ENCODE peak calls at places on chromosomes 4 and X, in four cellular contexts. One of them, this sample, is unnamed.

GRCh38 chr4:53653484-53654053 is 62.3 kb upstream of the LNX1 start:
- DNase-seq in SJSA1: no peak
- DNase-seq in MCF 10A: peak; percentile 47
- DNase-seq in neuronal stem cell: no peak
- DNase-seq in this sample: no peak

GRCh38 chr4:136863756-136864155 is 668.5 kb downstream of the PCDH18 start:
- DNase-seq in SJSA1: no peak
- DNase-seq in MCF 10A: peak; percentile 4
- DNase-seq in neuronal stem cell: peak; percentile 3
- DNase-seq in this sample: no peak

GRCh38 chrX:149825424-149825823 is 43.7 kb downstream of the MAGEA9 start:
- DNase-seq in SJSA1: peak; percentile 48
- DNase-seq in MCF 10A: peak; percentile 40
- DNase-seq in neuronal stem cell: no peak
- DNase-seq in this sample: peak; percentile 20

GRCh38 chr4:7894098-7894676 is 45.5 kb downstream of the AFAP1 start:
- DNase-seq in SJSA1: no peak
- DNase-seq in MCF 10A: no peak
- DNase-seq in neuronal stem cell: no peak
- DNase-seq in this sample: no peak

GRCh38 chrX:154505726-154506125 is 10.3 kb downstream of the FAM3A start:
- DNase-seq in SJSA1: no peak
- DNase-seq in MCF 10A: peak; percentile 57
- DNase-seq in neuronal stem cell: no peak
- DNase-seq in this sample: no peak

GRCh38 chrX:128653524-128653923 is 601.3 kb upstream of the ACTRT1 start:
- DNase-seq in SJSA1: no peak
- DNase-seq in MCF 10A: no peak
- DNase-seq in neuronal stem cell: peak; percentile 51
- DNase-seq in this sample: no peak

GRCh38 chr4:176001171-176002006 is 64.3 kb upstream of the WDR17 start:
- DNase-seq in SJSA1: no peak
- DNase-seq in MCF 10A: peak; percentile 30
- DNase-seq in neuronal stem cell: peak; percentile 64
- DNase-seq in this sample: no peak

GRCh38 chrX:149312936-149313432 is 192.1 kb downstream of the IDS start:
- DNase-seq in SJSA1: no peak
- DNase-seq in MCF 10A: peak; percentile 9
- DNase-seq in neuronal stem cell: no peak
- DNase-seq in this sample: no peak

GRCh38 chr4:8770518-8771257 is 101.0 kb downstream of the HMX1 start:
- DNase-seq in SJSA1: no peak
- DNase-seq in MCF 10A: no peak
- DNase-seq in neuronal stem cell: no peak
- DNase-seq in this sample: no peak

GRCh38 chr4:3283916-3284315 is 8.9 kb upstream of the RGS12 start:
- DNase-seq in SJSA1: no peak
- DNase-seq in MCF 10A: peak; percentile 92
- DNase-seq in neuronal stem cell: no peak
- DNase-seq in this sample: no peak

GRCh38 chr4:32140636-32141035 is 1420.5 kb downstream of the PCDH7 start:
- DNase-seq in SJSA1: peak; percentile 28
- DNase-seq in MCF 10A: peak; percentile 93
- DNase-seq in neuronal stem cell: no peak
- DNase-seq in this sample: no peak

GRCh38 chrX:30577362-30577961 is at the start of gene TASL:
- DNase-seq in SJSA1: no peak
- DNase-seq in MCF 10A: no peak
- DNase-seq in neuronal stem cell: no peak
- DNase-seq in this sample: peak; percentile 4

GRCh38 chrX:73028876-73029275 is 26.1 kb downstream of the PABPC1L2B start:
- DNase-seq in SJSA1: no peak
- DNase-seq in MCF 10A: no peak
- DNase-seq in neuronal stem cell: no peak
- DNase-seq in this sample: no peak

GRCh38 chr4:98506462-98507132 is 151.8 kb downstream of the TSPAN5 start:
- DNase-seq in SJSA1: no peak
- DNase-seq in MCF 10A: peak; percentile 38
- DNase-seq in neuronal stem cell: no peak
- DNase-seq in this sample: no peak

GRCh38 chr4:184778325-184778724 is 44.4 kb upstream of the CENPU start:
- DNase-seq in SJSA1: no peak
- DNase-seq in MCF 10A: no peak
- DNase-seq in neuronal stem cell: no peak
- DNase-seq in this sample: no peak

GRCh38 chr4:146110847-146111485 is 64.6 kb upstream of the LSM6 start:
- DNase-seq in SJSA1: no peak
- DNase-seq in MCF 10A: no peak
- DNase-seq in neuronal stem cell: no peak
- DNase-seq in this sample: no peak

GRCh38 chr4:176489001-176489400 is 169.2 kb downstream of the SPCS3 start:
- DNase-seq in SJSA1: no peak
- DNase-seq in MCF 10A: no peak
- DNase-seq in neuronal stem cell: no peak
- DNase-seq in this sample: no peak

GRCh38 chr4:73603854-73604584 is 16.2 kb downstream of the RASSF6 start:
- DNase-seq in SJSA1: no peak
- DNase-seq in MCF 10A: no peak
- DNase-seq in neuronal stem cell: no peak
- DNase-seq in this sample: no peak

GRCh38 chr4:993111-994029 is at the start of gene SLC26A1:
- DNase-seq in SJSA1: no peak
- DNase-seq in MCF 10A: no peak
- DNase-seq in neuronal stem cell: no peak
- DNase-seq in this sample: no peak

GRCh38 chr4:2400841-2401609 is 17.4 kb downstream of the ZFYVE28 start:
- DNase-seq in SJSA1: no peak
- DNase-seq in MCF 10A: no peak
- DNase-seq in neuronal stem cell: no peak
- DNase-seq in this sample: no peak

GRCh38 chr4:10023806-10024205 is 2.5 kb upstream of the SLC2A9 start:
- DNase-seq in SJSA1: no peak
- DNase-seq in MCF 10A: no peak
- DNase-seq in neuronal stem cell: no peak
- DNase-seq in this sample: no peak

GRCh38 chr4:33948921-33949320 is 2295.4 kb downstream of the ARAP2 start:
- DNase-seq in SJSA1: no peak
- DNase-seq in MCF 10A: no peak
- DNase-seq in neuronal stem cell: no peak
- DNase-seq in this sample: no peak

GRCh38 chrX:150575415-150575814 is 7.0 kb downstream of the MTM1 start:
- DNase-seq in SJSA1: no peak
- DNase-seq in MCF 10A: peak; percentile 98
- DNase-seq in neuronal stem cell: no peak
- DNase-seq in this sample: peak; percentile 16

GRCh38 chr4:77220841-77221613 is 64.0 kb downstream of the CCNG2 start:
- DNase-seq in SJSA1: no peak
- DNase-seq in MCF 10A: peak; percentile 73
- DNase-seq in neuronal stem cell: no peak
- DNase-seq in this sample: no peak

GRCh38 chr4:76984127-76984526 is 34.6 kb downstream of the SEPTIN11 start:
- DNase-seq in SJSA1: no peak
- DNase-seq in MCF 10A: peak; percentile 26
- DNase-seq in neuronal stem cell: no peak
- DNase-seq in this sample: no peak

GRCh38 chr4:29711226-29711625 is 1008.9 kb upstream of the PCDH7 start:
- DNase-seq in SJSA1: no peak
- DNase-seq in MCF 10A: no peak
- DNase-seq in neuronal stem cell: no peak
- DNase-seq in this sample: no peak

GRCh38 chrX:47562615-47563243 is 1.7 kb downstream of the ARAF start:
- DNase-seq in SJSA1: no peak
- DNase-seq in MCF 10A: no peak
- DNase-seq in neuronal stem cell: no peak
- DNase-seq in this sample: no peak

GRCh38 chr4:8010618-8011017 is 71.0 kb upstream of the AFAP1 start:
- DNase-seq in SJSA1: no peak
- DNase-seq in MCF 10A: no peak
- DNase-seq in neuronal stem cell: peak; percentile 57
- DNase-seq in this sample: no peak

GRCh38 chrX:2766921-2767320 is 15.1 kb downstream of the XG start:
- DNase-seq in SJSA1: no peak
- DNase-seq in MCF 10A: no peak
- DNase-seq in neuronal stem cell: no peak
- DNase-seq in this sample: no peak

GRCh38 chrX:121570072-121570841 is 522.8 kb downstream of the GLUD2 start:
- DNase-seq in SJSA1: no peak
- DNase-seq in MCF 10A: peak; percentile 46
- DNase-seq in neuronal stem cell: no peak
- DNase-seq in this sample: no peak

GRCh38 chr4:181517521-181517920 is 725.7 kb upstream of the TENM3 start:
- DNase-seq in SJSA1: no peak
- DNase-seq in MCF 10A: no peak
- DNase-seq in neuronal stem cell: no peak
- DNase-seq in this sample: no peak

GRCh38 chr4:106584590-106584989 is 216.0 kb upstream of the GIMD1 start:
- DNase-seq in SJSA1: no peak
- DNase-seq in MCF 10A: no peak
- DNase-seq in neuronal stem cell: no peak
- DNase-seq in this sample: no peak

GRCh38 chr4:77505275-77505957 is 100.2 kb upstream of the CXCL13 start:
- DNase-seq in SJSA1: no peak
- DNase-seq in MCF 10A: no peak
- DNase-seq in neuronal stem cell: no peak
- DNase-seq in this sample: no peak

GRCh38 chr4:98658287-98659105 is at the start of gene TSPAN5:
- DNase-seq in SJSA1: peak; percentile 85
- DNase-seq in MCF 10A: peak; percentile 74
- DNase-seq in neuronal stem cell: peak; percentile 85
- DNase-seq in this sample: peak; percentile 60

GRCh38 chrX:133302775-133303445 is 84.8 kb upstream of the TFDP3 start:
- DNase-seq in SJSA1: no peak
- DNase-seq in MCF 10A: no peak
- DNase-seq in neuronal stem cell: no peak
- DNase-seq in this sample: no peak

GRCh38 chr4:106090826-106091225 is 195.6 kb downstream of the NPNT start:
- DNase-seq in SJSA1: no peak
- DNase-seq in MCF 10A: no peak
- DNase-seq in neuronal stem cell: no peak
- DNase-seq in this sample: no peak

GRCh38 chr4:116796022-116796421 is 289.4 kb downstream of the TRAM1L1 start:
- DNase-seq in SJSA1: no peak
- DNase-seq in MCF 10A: peak; percentile 8
- DNase-seq in neuronal stem cell: no peak
- DNase-seq in this sample: no peak

GRCh38 chr4:121308328-121308663 is 72.5 kb downstream of the QRFPR start:
- DNase-seq in SJSA1: no peak
- DNase-seq in MCF 10A: no peak
- DNase-seq in neuronal stem cell: no peak
- DNase-seq in this sample: no peak

GRCh38 chrX:134542485-134542884 is 82.5 kb downstream of the HPRT1 start:
- DNase-seq in SJSA1: no peak
- DNase-seq in MCF 10A: peak; percentile 86
- DNase-seq in neuronal stem cell: no peak
- DNase-seq in this sample: no peak

This sample was measured in T-cell.